ENCODE peak calls at places on chromosomes 7 and 10, in five cellular contexts. One of them, this sample, is unnamed.
A peak's percentile ranks its signal among the peaks of the same experiment; 100 is the strongest.

GRCh38 chr10:116272497-116273221 is at the start of gene GFRA1:
- DNase-seq in HCT116: no peak
- DNase-seq in suprapubic skin: no peak
- DNase-seq in A549: peak; percentile 65
- DNase-seq in heart left ventricle: peak; percentile 21
- DNase-seq in this sample: peak; percentile 8

GRCh38 chr10:97497572-97498075 is 598 bp downstream of the MMS19 start:
- DNase-seq in heart left ventricle: peak; percentile 77
- DNase-seq in HCT116: peak; percentile 69
- DNase-seq in suprapubic skin: peak; percentile 92
- DNase-seq in A549: peak; percentile 97
- DNase-seq in this sample: peak; percentile 74

GRCh38 chr7:124996778-124997177 is 67.2 kb upstream of the POT1 start:
- DNase-seq in HCT116: no peak
- DNase-seq in A549: no peak
- DNase-seq in suprapubic skin: no peak
- DNase-seq in heart left ventricle: no peak
- DNase-seq in this sample: no peak

GRCh38 chr10:7291487-7292113 is 119.2 kb downstream of the SFMBT2 start:
- DNase-seq in A549: peak; percentile 50
- DNase-seq in suprapubic skin: no peak
- DNase-seq in HCT116: no peak
- DNase-seq in heart left ventricle: no peak
- DNase-seq in this sample: no peak

GRCh38 chr10:60288291-60288690 is 101.4 kb downstream of the ANK3 start:
- DNase-seq in suprapubic skin: no peak
- DNase-seq in HCT116: no peak
- DNase-seq in heart left ventricle: no peak
- DNase-seq in A549: no peak
- DNase-seq in this sample: no peak

GRCh38 chr10:72720814-72721665 is 29.1 kb downstream of the MCU start:
- DNase-seq in HCT116: no peak
- DNase-seq in suprapubic skin: no peak
- DNase-seq in heart left ventricle: no peak
- DNase-seq in A549: no peak
- DNase-seq in this sample: no peak

GRCh38 chr7:42065942-42066341 is 171.1 kb downstream of the GLI3 start:
- DNase-seq in HCT116: no peak
- DNase-seq in heart left ventricle: no peak
- DNase-seq in A549: no peak
- DNase-seq in suprapubic skin: no peak
- DNase-seq in this sample: no peak

GRCh38 chr7:151897201-151897711 is 20.3 kb upstream of the PRKAG2 start:
- DNase-seq in heart left ventricle: no peak
- DNase-seq in A549: no peak
- DNase-seq in HCT116: no peak
- DNase-seq in suprapubic skin: no peak
- DNase-seq in this sample: peak; percentile 58

GRCh38 chr10:29430101-29430500 is 141.2 kb downstream of the LYZL1 start:
- DNase-seq in heart left ventricle: no peak
- DNase-seq in suprapubic skin: no peak
- DNase-seq in A549: no peak
- DNase-seq in HCT116: no peak
- DNase-seq in this sample: no peak

GRCh38 chr7:87075671-87076404 is 16.4 kb upstream of the ELAPOR2 start:
- DNase-seq in HCT116: no peak
- DNase-seq in suprapubic skin: no peak
- DNase-seq in A549: no peak
- DNase-seq in heart left ventricle: no peak
- DNase-seq in this sample: no peak

GRCh38 chr7:95511716-95512260 is 26.0 kb downstream of the ASB4 start:
- DNase-seq in heart left ventricle: peak; percentile 51
- DNase-seq in A549: peak; percentile 53
- DNase-seq in suprapubic skin: peak; percentile 82
- DNase-seq in HCT116: peak; percentile 63
- DNase-seq in this sample: peak; percentile 83

GRCh38 chr10:105807930-105808587 is 1167.0 kb downstream of the SORCS3 start:
- DNase-seq in A549: no peak
- DNase-seq in heart left ventricle: no peak
- DNase-seq in suprapubic skin: no peak
- DNase-seq in HCT116: no peak
- DNase-seq in this sample: no peak

GRCh38 chr10:112519129-112519761 is 72.2 kb downstream of the VTI1A start:
- DNase-seq in HCT116: peak; percentile 100
- DNase-seq in suprapubic skin: no peak
- DNase-seq in A549: no peak
- DNase-seq in heart left ventricle: no peak
- DNase-seq in this sample: no peak

GRCh38 chr7:156832195-156832877 is 60.6 kb downstream of the LMBR1 start:
- DNase-seq in A549: no peak
- DNase-seq in suprapubic skin: no peak
- DNase-seq in HCT116: no peak
- DNase-seq in heart left ventricle: no peak
- DNase-seq in this sample: no peak

GRCh38 chr7:132709971-132710567 is 133.8 kb upstream of the PLXNA4 start:
- DNase-seq in heart left ventricle: no peak
- DNase-seq in HCT116: peak; percentile 24
- DNase-seq in A549: no peak
- DNase-seq in suprapubic skin: no peak
- DNase-seq in this sample: peak; percentile 43

GRCh38 chr10:452512-453504 is 236.7 kb downstream of the DIP2C start:
- DNase-seq in HCT116: no peak
- DNase-seq in suprapubic skin: no peak
- DNase-seq in heart left ventricle: no peak
- DNase-seq in A549: no peak
- DNase-seq in this sample: no peak
- H3K27ac ChIP-seq in HCT116: no peak overlapping the region
- H3K27ac ChIP-seq in suprapubic skin: no peak overlapping the region
- H3K27ac ChIP-seq in heart left ventricle: no peak overlapping the region
- H3K27ac ChIP-seq in A549: no peak overlapping the region
- H3K27ac ChIP-seq in this sample: no peak overlapping the region

DNA sequence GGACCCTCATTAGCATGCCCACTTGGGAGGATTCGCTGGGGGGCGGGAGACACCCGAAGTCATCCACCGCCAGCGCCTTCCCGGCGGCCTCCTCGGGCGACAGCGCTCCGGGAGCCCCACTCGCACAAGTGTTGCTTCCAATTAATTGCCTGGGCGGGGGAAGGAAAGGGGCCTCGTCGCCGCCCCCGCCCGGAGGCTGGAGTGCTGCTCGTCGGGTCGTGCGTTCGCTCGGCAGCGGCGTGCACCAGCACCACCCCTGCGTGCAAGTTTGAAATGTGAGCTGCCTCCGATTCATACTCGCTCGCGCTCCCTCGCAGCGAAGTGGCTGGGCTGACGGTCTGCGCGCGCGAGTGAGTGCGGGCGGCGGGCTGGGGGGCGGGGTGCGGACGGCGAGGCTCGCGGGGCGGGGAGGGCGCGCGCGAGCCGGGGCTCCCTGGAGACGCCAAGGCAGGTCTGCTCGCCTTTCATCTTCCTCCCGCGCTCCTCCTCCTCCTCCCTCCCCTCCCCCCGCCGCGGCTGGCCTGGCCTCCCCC is 104.6 kb upstream of the PPIF start:
- DNase-seq in A549: no peak
- DNase-seq in HCT116: no peak
- DNase-seq in heart left ventricle: peak; percentile 75
- DNase-seq in suprapubic skin: no peak
- DNase-seq in this sample: peak; percentile 62
- TF ChIP-seq POLR2A in A549: no peak
- TF ChIP-seq POLR2A in HCT116: no peak
- TF ChIP-seq POLR2A in heart left ventricle: no peak
- TF ChIP-seq POLR2A in suprapubic skin: no peak
- TF ChIP-seq POLR2A in this sample: no peak

GRCh38 chr7:39855325-39855674 is 94.8 kb upstream of the CDK13 start:
- DNase-seq in A549: no peak
- DNase-seq in heart left ventricle: no peak
- DNase-seq in suprapubic skin: no peak
- DNase-seq in HCT116: no peak
- DNase-seq in this sample: no peak
- H3K4me3 ChIP-seq in A549: no peak overlapping the region
- H3K4me3 ChIP-seq in heart left ventricle: peak overlapping the region; percentile 24
- H3K4me3 ChIP-seq in suprapubic skin: peak overlapping the region; percentile 48
- H3K4me3 ChIP-seq in HCT116: no peak overlapping the region
- H3K4me3 ChIP-seq in this sample: no peak overlapping the region

GRCh38 chr7:39407139-39407538 is 159.1 kb upstream of the YAE1 start:
- DNase-seq in suprapubic skin: no peak
- DNase-seq in heart left ventricle: no peak
- DNase-seq in A549: no peak
- DNase-seq in HCT116: no peak
- DNase-seq in this sample: no peak

GRCh38 chr7:39406464-39406863 is 159.7 kb upstream of the YAE1 start:
- DNase-seq in suprapubic skin: no peak
- DNase-seq in HCT116: no peak
- DNase-seq in A549: no peak
- DNase-seq in heart left ventricle: no peak
- DNase-seq in this sample: peak; percentile 32

GRCh38 chr7:39405591-39405990 is 160.6 kb upstream of the YAE1 start:
- DNase-seq in HCT116: no peak
- DNase-seq in A549: no peak
- DNase-seq in suprapubic skin: no peak
- DNase-seq in heart left ventricle: no peak
- DNase-seq in this sample: no peak

GRCh38 chr7:39400836-39401235 is 165.4 kb upstream of the YAE1 start:
- DNase-seq in suprapubic skin: no peak
- DNase-seq in A549: no peak
- DNase-seq in heart left ventricle: no peak
- DNase-seq in HCT116: no peak
- DNase-seq in this sample: no peak

DNA sequence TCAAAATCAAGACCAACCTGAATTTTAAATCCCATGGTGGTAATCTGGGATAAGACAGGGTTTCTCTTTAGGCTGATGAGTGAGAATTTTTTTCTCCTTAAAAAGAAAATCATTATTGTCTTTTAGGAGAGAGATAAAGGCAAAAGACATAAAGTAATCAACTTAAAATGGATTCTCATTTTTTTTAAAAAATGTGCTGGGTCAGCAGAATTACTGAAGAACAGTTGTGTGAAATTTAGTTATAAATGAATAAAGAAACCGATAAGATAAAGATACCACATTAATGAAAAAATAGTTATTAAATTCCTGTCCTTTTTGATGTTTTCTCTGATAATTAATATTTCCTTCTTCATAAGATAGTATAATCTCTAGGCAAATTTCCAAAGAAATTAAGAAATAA is 161.3 kb upstream of the YAE1 start:
- DNase-seq in suprapubic skin: no peak
- DNase-seq in heart left ventricle: no peak
- DNase-seq in HCT116: no peak
- DNase-seq in A549: no peak
- DNase-seq in this sample: no peak
- H3K27ac ChIP-seq in suprapubic skin: no peak overlapping the region
- H3K27ac ChIP-seq in heart left ventricle: no peak overlapping the region
- H3K27ac ChIP-seq in HCT116: no peak overlapping the region
- H3K27ac ChIP-seq in A549: no peak overlapping the region
- H3K27ac ChIP-seq in this sample: no peak overlapping the region

GRCh38 chr10:32263300-32263699 is 83.7 kb downstream of the EPC1 start:
- DNase-seq in A549: no peak
- DNase-seq in HCT116: no peak
- DNase-seq in suprapubic skin: no peak
- DNase-seq in heart left ventricle: no peak
- DNase-seq in this sample: no peak

GRCh38 chr10:32269343-32270100 is 77.4 kb downstream of the EPC1 start:
- DNase-seq in A549: no peak
- DNase-seq in HCT116: no peak
- DNase-seq in heart left ventricle: no peak
- DNase-seq in suprapubic skin: no peak
- DNase-seq in this sample: no peak

GRCh38 chr10:32265756-32266155 is 81.2 kb downstream of the EPC1 start:
- DNase-seq in heart left ventricle: no peak
- DNase-seq in suprapubic skin: no peak
- DNase-seq in HCT116: no peak
- DNase-seq in A549: no peak
- DNase-seq in this sample: no peak

GRCh38 chr10:32266566-32266965 is 80.4 kb downstream of the EPC1 start:
- DNase-seq in suprapubic skin: no peak
- DNase-seq in heart left ventricle: no peak
- DNase-seq in A549: no peak
- DNase-seq in HCT116: no peak
- DNase-seq in this sample: no peak

DNA sequence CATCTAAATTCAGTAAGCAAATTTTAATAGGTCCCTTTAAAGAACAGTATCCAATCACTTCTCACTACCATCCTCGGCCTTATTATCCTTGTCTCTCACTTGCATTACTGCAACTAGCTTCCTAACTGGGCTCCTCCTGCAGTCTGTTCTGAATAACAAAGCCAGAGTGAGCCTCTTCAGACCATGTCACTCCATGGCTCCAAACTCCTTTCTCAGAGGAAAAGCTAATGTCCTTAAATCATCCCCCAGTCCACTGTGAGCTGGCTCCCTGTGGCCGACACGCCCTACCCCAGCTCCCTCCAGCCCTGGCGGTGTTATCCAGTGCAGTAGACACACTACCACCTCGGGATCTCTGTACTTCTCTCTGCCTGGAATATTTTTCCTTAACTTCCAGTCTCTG is 80.0 kb downstream of the EPC1 start:
- DNase-seq in suprapubic skin: no peak
- DNase-seq in heart left ventricle: no peak
- DNase-seq in A549: no peak
- DNase-seq in HCT116: no peak
- DNase-seq in this sample: no peak
- TF ChIP-seq POLR2A in suprapubic skin: no peak
- TF ChIP-seq POLR2A in heart left ventricle: no peak
- TF ChIP-seq POLR2A in A549: no peak
- TF ChIP-seq POLR2A in HCT116: no peak
- TF ChIP-seq POLR2A in this sample: no peak

GRCh38 chr7:44695756-44696155 is 52.9 kb upstream of the ZMIZ2 start:
- DNase-seq in HCT116: no peak
- DNase-seq in suprapubic skin: no peak
- DNase-seq in A549: no peak
- DNase-seq in heart left ventricle: no peak
- DNase-seq in this sample: no peak
- H3K4me3 ChIP-seq in HCT116: no peak overlapping the region
- H3K4me3 ChIP-seq in suprapubic skin: no peak overlapping the region
- H3K4me3 ChIP-seq in A549: no peak overlapping the region
- H3K4me3 ChIP-seq in heart left ventricle: no peak overlapping the region
- H3K4me3 ChIP-seq in this sample: no peak overlapping the region